ENCODE peak calls at places on chromosomes 12 and 14, in four cellular contexts. Z is heart left ventricle, L is right lobe of liver, O is lower leg skin. H is an unnamed sample.

GRCh38 chr14:23538785-23539184 is 12.8 kb downstream of the ZFHX2 start:
- DNase-seq in Z (no peak), L (no peak), O (no peak), H (no peak)

GRCh38 chr14:75341639-75342038 is 63.0 kb downstream of the FOS start:
- DNase-seq in Z (no peak), L (no peak), O (no peak), H (no peak)

GRCh38 chr14:22474730-22475351 is 114.2 kb downstream of the DAD1 start:
- DNase-seq in O (no peak), Z (no peak), L (no peak), H (no peak)

GRCh38 chr14:103928011-103928890 is at the start of gene TDRD9:
- DNase-seq in Z (no peak), O (peak), L (no peak), H (no peak)

GRCh38 chr12:50351120-50352043 is 45.0 kb downstream of the FAM186A start:
- DNase-seq in Z (peak), O (no peak), L (no peak), H (no peak)

GRCh38 chr12:65319680-65320193 is 41.3 kb downstream of the MSRB3 start:
- DNase-seq in Z (no peak), L (no peak), O (no peak), H (no peak)

GRCh38 chr14:20799955-20800544 is 2.6 kb downstream of the RNASE1 start:
- DNase-seq in O (no peak), L (no peak), Z (peak), H (no peak)

GRCh38 chr14:68141531-68142088 is 322.0 kb downstream of the RAD51B start:
- DNase-seq in O (no peak), L (no peak), Z (no peak), H (no peak)

GRCh38 chr12:71125949-71126348 is 31.9 kb downstream of the TSPAN8 start:
- DNase-seq in Z (no peak), L (no peak), O (no peak), H (no peak)

GRCh38 chr12:43434614-43435013 is 117.4 kb downstream of the ADAMTS20 start:
- DNase-seq in L (no peak), O (no peak), Z (no peak), H (no peak)

GRCh38 chr12:41220931-41221330 is 32.8 kb downstream of the PDZRN4 start:
- DNase-seq in L (no peak), O (no peak), Z (no peak), H (no peak)
- TF ChIP-seq POLR2A in L (no peak), O (no peak), Z (no peak), H (no peak)

DNA sequence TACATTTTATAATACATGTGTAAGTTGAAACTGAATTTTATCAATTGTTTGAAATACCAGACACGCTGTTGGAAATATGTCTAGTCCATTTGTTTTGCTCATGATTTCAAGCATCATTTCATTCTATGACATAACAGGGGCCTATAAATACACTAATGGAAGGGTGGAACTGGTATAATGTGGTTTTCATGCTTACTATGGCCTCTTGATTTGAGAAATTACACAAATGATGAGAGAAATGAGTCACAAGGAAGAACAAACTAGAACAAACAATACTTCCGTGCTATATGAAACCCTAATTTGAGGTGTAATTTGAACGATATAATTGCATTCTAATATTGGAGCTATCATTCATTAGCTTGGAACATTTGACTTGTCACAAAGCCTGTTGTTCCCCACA is 663.4 kb downstream of the SLC16A7 start:
- DNase-seq in L (no peak), Z (no peak), O (no peak), H (no peak)
- TF ChIP-seq POLR2A in L (no peak), Z (no peak), O (no peak), H (no peak)

DNA sequence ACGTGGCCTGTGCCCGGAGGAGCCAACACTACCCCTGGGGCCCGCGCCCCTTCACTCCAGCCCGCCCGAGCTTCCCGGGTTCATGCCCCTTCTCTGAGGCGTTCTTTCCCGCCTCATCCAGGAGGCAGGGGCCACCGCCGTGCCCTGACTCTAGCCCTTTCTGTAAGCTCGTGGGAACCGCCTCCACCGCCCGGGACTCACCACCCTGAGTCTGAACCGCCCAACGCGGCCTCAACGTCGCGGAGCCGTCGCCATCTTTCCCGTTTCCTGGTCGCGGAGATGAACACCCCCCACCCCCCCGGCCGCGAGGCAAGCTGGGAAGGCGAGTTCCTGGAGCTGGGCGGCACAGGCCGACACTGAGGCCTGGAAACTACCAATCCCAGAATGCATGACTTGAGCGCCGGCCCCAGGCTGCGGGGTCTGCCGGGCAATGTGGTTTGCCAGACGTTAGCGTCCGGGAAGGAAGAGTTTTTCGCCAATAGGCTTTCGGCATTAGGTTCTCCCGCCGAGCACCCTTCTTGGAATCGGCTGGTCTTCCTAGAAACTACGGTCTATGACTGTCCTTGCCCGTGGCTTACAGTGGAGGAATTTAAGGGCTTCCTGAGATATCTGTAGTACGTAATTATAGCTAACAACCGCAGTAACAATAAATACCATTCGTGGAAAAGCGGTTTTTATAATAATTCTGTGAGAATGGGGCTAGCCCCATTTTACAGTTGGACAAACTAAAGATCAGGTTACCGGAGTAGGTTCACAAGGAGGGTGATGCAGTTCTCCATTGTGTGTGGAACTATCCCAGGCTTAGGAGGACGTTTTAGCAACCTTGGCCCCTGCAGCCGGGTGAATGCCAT is at the start of gene DDX23:
- DNase-seq in O (peak), Z (peak), L (peak), H (peak)
- TF ChIP-seq POLR2A in O (no peak), Z (no peak), L (peak), H (peak)

GRCh38 chr14:53360821-53361220 is 207.7 kb upstream of the DDHD1 start:
- DNase-seq in Z (no peak), O (no peak), L (no peak), H (no peak)
- TF ChIP-seq POLR2A in Z (no peak), O (no peak), L (no peak), H (no peak)

DNA sequence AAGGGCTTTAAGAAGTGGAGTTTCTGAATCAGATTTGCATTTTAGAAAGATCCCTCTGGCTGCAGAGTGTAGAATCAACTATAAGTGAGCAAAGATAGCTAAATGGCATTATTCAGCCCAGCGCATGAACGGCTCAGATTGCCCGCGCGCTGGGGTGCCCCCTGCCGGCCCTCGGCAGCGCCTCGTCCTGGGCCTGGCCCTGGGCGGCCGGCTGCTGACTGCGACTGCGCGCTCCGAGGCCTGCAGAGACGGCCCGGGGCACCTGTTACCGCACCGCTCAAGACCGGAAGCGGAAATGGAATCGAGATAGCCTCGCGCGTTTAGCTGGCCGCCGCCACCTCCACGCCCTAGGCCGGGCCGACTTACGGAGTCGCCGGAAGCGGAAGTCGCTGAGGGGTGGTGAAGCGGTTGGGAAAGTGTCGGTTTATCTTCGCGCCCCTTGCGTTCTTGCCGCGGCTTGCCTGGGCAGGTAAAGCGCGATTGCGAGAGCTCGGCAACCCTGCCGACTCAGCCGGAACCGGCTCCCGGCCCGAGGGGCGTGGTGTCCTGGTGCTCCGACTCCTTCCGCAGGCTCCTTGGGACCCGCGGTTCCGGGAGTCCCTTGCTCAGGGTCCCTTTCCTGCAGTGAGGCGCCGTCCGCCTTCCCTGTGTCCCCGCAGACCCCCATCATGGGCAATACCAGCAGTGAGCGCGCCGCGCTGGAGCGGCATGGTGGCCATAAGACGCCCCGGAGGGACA is at the start of gene PRKAB1:
- DNase-seq in L (peak), O (peak), Z (peak), H (peak)
- TF ChIP-seq POLR2A in L (peak), O (no peak), Z (no peak), H (peak)

GRCh38 chr12:121825041-121825523 is 21.3 kb downstream of the SETD1B start:
- DNase-seq in L (no peak), Z (no peak), O (no peak), H (no peak)

GRCh38 chr12:121823101-121823726 is 19.4 kb downstream of the SETD1B start:
- DNase-seq in O (no peak), L (no peak), Z (no peak), H (no peak)

GRCh38 chr12:121822393-121823100 is 18.7 kb downstream of the SETD1B start:
- DNase-seq in Z (no peak), O (no peak), L (no peak), H (no peak)

GRCh38 chr12:121826318-121826954 is 22.6 kb downstream of the SETD1B start:
- DNase-seq in O (no peak), L (no peak), Z (no peak), H (no peak)

GRCh38 chr12:121823727-121824115 is 19.9 kb downstream of the SETD1B start:
- DNase-seq in O (no peak), L (no peak), Z (no peak), H (no peak)
- TF ChIP-seq POLR2A in O (no peak), L (no peak), Z (no peak), H (no peak)

DNA sequence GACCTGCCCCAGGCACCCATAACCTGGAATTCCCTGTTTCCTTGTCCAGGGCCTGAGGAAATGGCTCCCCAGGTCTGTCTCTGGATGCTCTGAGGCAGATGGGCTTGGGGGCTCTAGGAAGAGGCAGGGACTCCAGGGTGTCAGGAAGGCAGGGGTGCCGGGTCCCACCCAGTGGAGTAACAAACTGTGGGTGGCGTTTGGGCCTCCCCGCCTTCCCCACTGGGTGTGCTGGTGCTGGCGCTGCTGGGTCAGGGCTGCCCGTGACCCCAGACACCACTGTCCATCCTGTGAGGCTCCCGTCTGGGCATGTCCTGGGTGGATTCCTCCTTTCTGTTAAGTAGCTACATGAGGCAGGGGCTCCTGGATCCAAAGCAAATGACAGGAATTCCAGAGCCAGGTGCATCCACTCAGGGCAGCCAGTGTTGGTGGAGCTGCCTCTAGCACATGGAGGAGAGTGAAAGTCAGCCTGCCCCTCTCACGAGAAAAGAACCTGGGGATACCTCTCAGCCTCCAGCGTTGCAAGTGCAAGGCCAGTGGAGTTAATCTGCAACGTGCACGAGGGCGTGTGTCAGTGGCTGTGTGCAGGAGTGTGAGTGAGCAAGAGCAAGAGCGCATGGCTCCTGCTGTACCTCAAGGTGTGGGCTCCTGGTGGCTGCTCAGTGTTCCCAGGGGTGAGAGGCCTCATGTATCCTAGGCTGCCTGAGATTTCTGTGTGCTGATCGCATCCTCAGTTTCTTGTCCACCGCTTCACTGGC is 403.1 kb downstream of the TMEM121 start:
- DNase-seq in L (no peak), O (peak), Z (no peak), H (no peak)
- TF ChIP-seq POLR2A in L (no peak), O (no peak), Z (no peak), H (no peak)

DNA sequence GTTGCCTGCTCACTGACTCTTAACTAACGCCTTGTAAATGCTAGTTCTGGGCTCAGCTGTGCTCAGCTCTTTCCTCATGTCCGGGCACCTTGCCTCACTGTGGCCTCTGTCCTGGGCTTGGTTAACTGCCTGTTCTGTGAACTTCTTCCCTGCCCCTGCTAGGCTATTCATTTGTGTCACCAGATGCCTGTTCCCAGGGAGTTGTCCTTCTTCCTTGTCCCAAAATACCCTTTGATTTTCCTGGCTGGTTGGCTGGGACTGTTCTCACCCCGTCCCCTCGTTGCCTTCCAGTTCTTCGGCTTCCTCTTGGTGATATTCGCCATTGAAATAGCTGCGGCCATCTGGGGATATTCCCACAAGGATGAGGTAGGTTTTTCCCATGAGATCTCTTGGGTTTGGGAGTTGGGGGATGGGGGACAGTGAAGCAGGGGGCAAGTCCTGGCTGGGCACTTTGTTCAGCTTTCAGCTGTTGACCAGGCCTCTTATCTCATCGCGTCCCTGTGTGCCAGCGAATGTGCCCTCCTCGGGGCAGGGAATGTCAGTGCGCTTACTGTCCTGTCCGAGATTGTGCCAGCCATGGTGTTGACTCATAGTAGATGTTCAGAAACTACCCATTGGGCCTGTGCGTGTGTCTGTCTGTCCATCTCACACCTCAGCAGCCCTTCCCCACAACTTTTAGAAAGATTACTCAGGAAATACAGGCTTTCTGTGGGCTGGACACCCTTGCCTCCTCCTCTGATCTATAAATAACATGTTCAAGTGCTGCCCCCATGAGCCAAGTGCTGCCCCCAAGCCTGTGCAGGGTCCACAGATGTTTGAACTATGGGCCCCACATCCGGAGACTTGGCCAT is 33.1 kb downstream of the CD9 start:
- DNase-seq in Z (no peak), L (no peak), O (no peak), H (no peak)
- TF ChIP-seq POLR2A in Z (no peak), L (no peak), O (no peak), H (no peak)